ENCODE peak calls at places on chromosomes 4 and X, in nine cellular contexts. U is glutamatergic neuron, P is nephron progenitor cell, F is breast epithelium, K is AG09309, M is GM20000, E is mesothelial cell of epicardium, R is brain microvascular endothelial cell, G is foreskin fibroblast. J is an unnamed sample.

GRCh38 chr4:77031544-77031943 is 44.2 kb downstream of the CCNI start:
- DNase-seq in U (no peak), P (no peak), F (no peak), K (no peak), M (no peak), E (no peak), R (no peak), G (no peak), J (no peak)

GRCh38 chrX:129697204-129697829 is 41.5 kb upstream of the XPNPEP2 start:
- DNase-seq in U (no peak), P (no peak), F (no peak), K (no peak), M (no peak), E (no peak), R (no peak), G (no peak), J (no peak)

GRCh38 chr4:14906805-14907204 is 95.5 kb upstream of the CPEB2 start:
- DNase-seq in U (no peak), P (no peak), F (no peak), K (no peak), M (no peak), E (no peak), R (no peak), G (no peak), J (no peak)

GRCh38 chr4:3598695-3599227 is 66.5 kb upstream of the LRPAP1 start:
- DNase-seq in U (no peak), P (no peak), F (no peak), K (no peak), M (no peak), E (no peak), R (no peak), G (no peak), J (no peak)

GRCh38 chr4:20773144-20773997 is 73.1 kb downstream of the PACRGL start:
- DNase-seq in U (peak), P (peak), F (no peak), K (peak), M (peak), E (no peak), R (peak), G (peak), J (peak)

GRCh38 chr4:146333187-146333894 is 119.0 kb downstream of the REELD1 start:
- DNase-seq in U (no peak), P (no peak), F (no peak), K (peak), M (peak), E (no peak), R (peak), G (peak), J (no peak)

GRCh38 chrX:154043003-154043402 is 23.3 kb upstream of the IRAK1 start:
- DNase-seq in U (no peak), P (no peak), F (no peak), K (no peak), M (no peak), E (no peak), R (peak), G (peak), J (no peak)

GRCh38 chr4:182280439-182281111 is 37.4 kb downstream of the TENM3 start:
- DNase-seq in U (no peak), P (no peak), F (no peak), K (no peak), M (no peak), E (no peak), R (peak), G (peak), J (no peak)

GRCh38 chrX:3548743-3549441 is 164.6 kb downstream of the PRKX start:
- DNase-seq in U (no peak), P (no peak), F (no peak), K (peak), M (no peak), E (no peak), R (peak), G (peak), J (no peak)

GRCh38 chr4:55635760-55636621 is at the start of gene NMU:
- DNase-seq in U (peak), P (peak), F (no peak), K (no peak), M (peak), E (peak), R (no peak), G (peak), J (no peak)

GRCh38 chr4:75207902-75208301 is 275.0 kb downstream of the PARM1 start:
- DNase-seq in U (no peak), P (no peak), F (no peak), K (no peak), M (no peak), E (no peak), R (no peak), G (no peak), J (no peak)

GRCh38 chrX:148530464-148531077 is 30.2 kb downstream of the AFF2 start:
- DNase-seq in U (no peak), P (no peak), F (no peak), K (peak), M (no peak), E (no peak), R (peak), G (peak), J (no peak)

GRCh38 chr4:6715704-6716017 is 313 bp upstream of the BLOC1S4 start:
- DNase-seq in U (no peak), P (no peak), F (no peak), K (no peak), M (no peak), E (no peak), R (no peak), G (no peak), J (no peak)

GRCh38 chr4:3291969-3292570 is 751 bp upstream of the RGS12 start:
- DNase-seq in U (peak), P (peak), F (peak), K (no peak), M (no peak), E (no peak), R (no peak), G (peak), J (peak)

GRCh38 chrX:123976671-123977316 is 15.3 kb downstream of the STAG2 start:
- DNase-seq in U (no peak), P (no peak), F (no peak), K (no peak), M (no peak), E (no peak), R (no peak), G (peak), J (no peak)
- TF ChIP-seq CTCF in U (no peak), P (no peak), F (no peak), K (peak), M (no peak), E (no peak), R (peak), G (no peak), J (no peak)

DNA sequence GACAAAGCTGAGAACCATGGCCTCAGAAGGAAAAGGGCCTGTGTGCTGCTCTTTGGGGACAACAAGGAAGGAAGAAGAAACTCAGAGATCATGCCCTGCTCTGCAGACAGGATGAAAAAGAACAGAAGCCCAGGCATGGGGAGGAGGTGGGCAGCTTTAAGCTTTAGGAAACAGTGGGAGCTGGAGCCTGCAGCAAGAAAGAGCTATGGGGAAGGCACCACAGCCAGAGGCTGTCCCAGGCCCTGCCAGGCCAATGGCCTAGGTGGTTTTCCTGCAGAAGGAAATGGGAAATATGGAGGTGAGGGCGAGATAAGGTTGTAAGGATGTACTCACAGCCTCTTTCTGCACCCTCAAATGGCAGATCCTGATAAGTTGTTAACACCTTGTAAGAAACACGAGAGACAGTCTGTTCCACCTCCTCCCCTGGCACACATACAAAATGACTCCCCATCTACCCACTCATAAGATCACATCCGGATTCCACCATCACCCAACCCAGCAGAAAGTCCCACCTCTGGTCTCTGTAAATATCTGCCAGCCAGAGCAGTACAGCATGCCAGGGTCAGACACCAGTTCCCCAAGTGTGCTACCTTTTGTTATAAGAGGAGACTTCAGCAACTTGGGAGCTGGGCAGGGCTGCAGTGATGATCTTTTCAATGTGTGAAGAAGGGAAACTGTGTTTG is 105.2 kb downstream of the RTL5 start:
- DNase-seq in U (no peak), P (no peak), F (peak), K (no peak), M (no peak), E (no peak), R (no peak), G (peak), J (no peak)
- TF ChIP-seq CTCF in U (no peak), P (no peak), F (no peak), K (no peak), M (no peak), E (no peak), R (no peak), G (no peak), J (no peak)

DNA sequence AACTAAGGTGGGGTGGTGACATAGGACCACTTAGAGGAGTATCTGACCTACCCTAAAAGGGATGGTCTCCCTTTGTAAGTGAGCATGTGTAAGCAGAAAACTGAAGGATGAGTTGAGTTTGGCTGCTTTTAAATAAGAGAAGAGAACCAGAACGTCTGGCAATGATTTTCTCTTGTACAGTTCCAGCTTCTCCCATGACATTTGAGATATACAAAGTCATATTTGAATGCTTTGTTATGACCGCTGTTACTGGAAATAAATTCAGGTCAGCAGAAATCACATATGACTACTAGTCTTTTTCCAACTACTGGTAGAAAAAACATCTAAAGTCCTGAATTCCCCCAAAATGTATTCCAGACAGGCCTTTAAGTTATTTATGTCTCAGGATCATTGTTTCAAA is 313.3 kb upstream of the BMP3 start:
- DNase-seq in U (no peak), P (no peak), F (no peak), K (no peak), M (no peak), E (no peak), R (no peak), G (no peak), J (no peak)
- TF ChIP-seq CTCF in U (no peak), P (no peak), F (no peak), K (no peak), M (no peak), E (no peak), R (no peak), G (no peak), J (no peak)

GRCh38 chrX:50953832-50954231 is 43.3 kb downstream of the BMP15 start:
- DNase-seq in U (no peak), P (no peak), F (no peak), K (no peak), M (no peak), E (no peak), R (no peak), G (no peak), J (no peak)
- TF ChIP-seq CTCF in U (no peak), P (no peak), F (no peak), K (no peak), M (no peak), E (no peak), R (no peak), G (no peak), J (no peak)

GRCh38 chr4:67723949-67724348 is 23.0 kb upstream of the UBA6 start:
- DNase-seq in U (peak), P (no peak), F (no peak), K (no peak), M (no peak), E (no peak), R (no peak), G (peak), J (no peak)
- TF ChIP-seq CTCF in U (no peak), P (no peak), F (no peak), K (no peak), M (no peak), E (no peak), R (peak), G (peak), J (no peak)

DNA sequence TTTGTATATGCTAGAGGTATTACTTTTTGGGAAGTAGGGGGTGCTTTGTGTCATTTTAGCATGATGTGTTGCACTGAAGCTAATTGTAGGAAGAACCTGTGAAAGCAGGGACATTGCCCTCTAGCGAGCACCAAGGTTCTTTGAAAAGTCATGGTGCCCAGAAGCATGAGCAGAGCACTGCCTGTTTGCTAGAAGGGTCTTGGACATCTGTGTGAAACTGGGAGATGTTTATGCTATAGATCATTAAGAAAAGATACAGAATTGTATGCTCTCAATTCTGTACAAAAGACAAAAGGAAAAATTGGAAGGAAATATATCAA is 14.7 kb downstream of the GRPR start:
- DNase-seq in U (no peak), P (no peak), F (no peak), K (no peak), M (no peak), E (no peak), R (no peak), G (no peak), J (no peak)
- TF ChIP-seq CTCF in U (no peak), P (no peak), F (no peak), K (peak), M (peak), E (no peak), R (peak), G (no peak), J (no peak)

DNA sequence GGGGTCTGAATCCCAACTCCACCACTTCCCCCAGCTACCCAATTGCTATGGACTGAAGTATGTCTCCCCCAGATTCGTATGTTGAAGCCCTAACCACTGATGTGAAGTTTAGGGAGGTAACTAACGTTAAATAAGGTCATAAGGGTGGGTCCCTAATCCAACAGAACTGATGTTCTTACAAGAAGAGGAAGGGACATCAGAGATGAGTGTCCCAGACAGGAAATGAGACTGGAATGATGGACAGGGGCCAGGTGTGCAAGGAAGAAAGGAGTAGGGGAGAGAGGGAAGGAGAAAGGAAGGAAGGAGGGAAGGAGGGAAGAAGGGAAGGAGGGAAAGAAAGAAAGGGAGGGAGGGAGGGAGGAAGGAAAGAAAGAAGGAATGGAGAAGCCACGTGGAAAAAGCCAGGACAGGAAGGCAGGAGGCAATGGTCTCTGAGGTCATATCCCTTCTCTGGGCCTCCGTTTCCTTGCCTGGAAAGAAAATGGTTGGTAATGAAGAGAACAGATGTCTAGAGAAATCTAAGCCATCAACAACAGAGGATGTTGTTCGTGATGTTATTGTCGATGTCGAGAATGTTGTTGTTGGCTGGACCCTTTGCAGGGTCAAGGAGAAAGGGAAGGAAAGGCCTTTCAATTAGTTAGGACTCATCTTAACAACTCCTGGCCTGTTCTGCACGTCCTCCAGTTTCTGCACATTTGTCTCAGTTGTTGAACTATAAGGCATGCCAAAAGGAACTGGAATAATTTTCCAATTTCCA is 59.0 kb upstream of the FGFBP2 start:
- DNase-seq in U (no peak), P (no peak), F (no peak), K (no peak), M (no peak), E (no peak), R (no peak), G (no peak), J (no peak)
- TF ChIP-seq CTCF in U (no peak), P (no peak), F (no peak), K (no peak), M (no peak), E (no peak), R (no peak), G (no peak), J (no peak)

GRCh38 chrX:53483838-53484420 is 49.8 kb upstream of the HSD17B10 start:
- DNase-seq in U (no peak), P (no peak), F (no peak), K (peak), M (no peak), E (no peak), R (no peak), G (peak), J (no peak)

GRCh38 chrX:53476371-53476770 is 42.2 kb upstream of the HSD17B10 start:
- DNase-seq in U (no peak), P (no peak), F (no peak), K (peak), M (no peak), E (no peak), R (peak), G (peak), J (no peak)

GRCh38 chrX:53479295-53479694 is 45.1 kb upstream of the HSD17B10 start:
- DNase-seq in U (no peak), P (no peak), F (no peak), K (no peak), M (no peak), E (no peak), R (no peak), G (no peak), J (no peak)

GRCh38 chrX:53481816-53482485 is 47.8 kb upstream of the HSD17B10 start:
- DNase-seq in U (peak), P (peak), F (peak), K (peak), M (peak), E (no peak), R (peak), G (peak), J (peak)

DNA sequence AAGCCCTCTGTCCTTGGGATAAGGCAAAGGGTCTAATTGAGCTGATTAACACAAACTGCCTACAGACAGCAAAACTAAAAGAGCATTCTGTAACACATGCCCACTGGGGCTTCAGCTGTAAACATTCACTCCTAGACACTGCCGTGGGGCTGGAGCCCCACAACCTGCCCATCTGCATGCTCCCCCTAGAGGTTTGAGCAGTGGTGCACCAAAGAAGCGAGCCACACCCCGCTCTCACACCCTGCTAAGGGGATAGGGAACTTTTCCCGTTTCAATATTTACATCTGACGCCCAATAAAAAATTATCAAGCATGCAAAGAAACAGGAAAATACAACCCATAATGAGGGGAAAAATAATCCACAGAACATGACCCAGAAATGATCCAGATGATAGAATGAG is 46.9 kb upstream of the HSD17B10 start:
- DNase-seq in U (no peak), P (no peak), F (no peak), K (no peak), M (no peak), E (no peak), R (no peak), G (peak), J (no peak)
- TF ChIP-seq CTCF in U (no peak), P (peak), F (no peak), K (peak), M (no peak), E (no peak), R (peak), G (peak), J (no peak)

J was measured in natural killer cell.